ENCODE peak calls at places on chromosomes 11 and 22, in six cellular contexts. U is endodermal cell, R is MM.1S, Z is upper lobe of right lung, A is prostate gland, H is transverse colon. D is an unnamed sample.

GRCh38 chr11:11535611-11536010 is 86.2 kb downstream of the GALNT18 start:
- DNase-seq in R (no peak), Z (no peak), A (no peak), U (peak; percentile 66), H (no peak), D (no peak)

GRCh38 chr22:41969110-41969646 is at the start of gene SEPTIN3:
- DNase-seq in R (no peak), Z (no peak), U (peak; percentile 81), A (no peak), H (no peak), D (no peak)

GRCh38 chr11:72856551-72857342 is 42.5 kb downstream of the ATG16L2 start:
- DNase-seq in A (no peak), U (no peak), Z (no peak), R (no peak), H (no peak), D (no peak)

GRCh38 chr22:16717699-16718558 is 107.3 kb downstream of the XKR3 start:
- DNase-seq in H (no peak), A (no peak), R (no peak), Z (no peak), U (no peak), D (no peak)

GRCh38 chr22:36762687-36763260 is 13.1 kb downstream of the IFT27 start:
- DNase-seq in R (no peak), A (no peak), U (peak; percentile 22), Z (peak; percentile 87), H (peak; percentile 53), D (no peak)

GRCh38 chr11:124415356-124415923 is 9.2 kb downstream of the OR8B4 start:
- DNase-seq in R (peak; percentile 55), H (no peak), Z (no peak), U (no peak), A (no peak), D (peak; percentile 37)

GRCh38 chr22:28582806-28583205 is 96.8 kb downstream of the TTC28 start:
- DNase-seq in A (no peak), Z (no peak), R (no peak), U (no peak), H (no peak), D (no peak)

GRCh38 chr22:20058989-20059770 is 20.9 kb upstream of the DGCR8 start:
- DNase-seq in H (no peak), R (no peak), A (no peak), U (no peak), Z (no peak), D (no peak)

GRCh38 chr22:20436309-20437252 is 1.0 kb downstream of the SCARF2 start:
- DNase-seq in U (peak; percentile 78), R (no peak), H (no peak), Z (peak; percentile 69), A (no peak), D (no peak)

GRCh38 chr22:39739338-39740027 is 154.1 kb downstream of the ENTHD1 start:
- DNase-seq in Z (no peak), R (peak; percentile 39), H (no peak), U (no peak), A (no peak), D (no peak)

GRCh38 chr11:8793114-8793777 is 110.7 kb downstream of the RPL27A start:
- DNase-seq in Z (no peak), R (no peak), U (no peak), H (no peak), A (no peak), D (peak; percentile 30)

GRCh38 chr11:65539401-65540289 is 14.8 kb downstream of the SCYL1 start:
- DNase-seq in A (peak; percentile 80), U (peak; percentile 88), H (peak; percentile 89), Z (no peak), R (peak; percentile 89), D (no peak)

GRCh38 chr22:28906312-28906711 is 22.9 kb downstream of the ZNRF3 start:
- DNase-seq in A (no peak), H (no peak), U (no peak), Z (no peak), R (peak; percentile 16), D (no peak)

GRCh38 chr11:416051-416756 is 1.4 kb upstream of the SIGIRR start:
- DNase-seq in H (peak; percentile 17), Z (no peak), A (no peak), U (no peak), R (no peak), D (no peak)

GRCh38 chr11:2445107-2445947 is 519 bp downstream of the KCNQ1 start:
- DNase-seq in H (no peak), U (no peak), R (peak; percentile 28), A (no peak), Z (peak; percentile 77), D (no peak)

GRCh38 chr11:2446590-2447252 is 1.9 kb downstream of the KCNQ1 start:
- DNase-seq in A (no peak), Z (peak; percentile 76), R (no peak), U (no peak), H (no peak), D (no peak)

GRCh38 chr11:2444301-2445106 is at the start of the genes KCNQ1 and TRPM5:
- DNase-seq in U (peak; percentile 93), R (peak; percentile 87), H (peak; percentile 87), Z (peak; percentile 92), A (peak; percentile 34), D (no peak)

GRCh38 chr11:2447253-2447950 is 2.6 kb downstream of the KCNQ1 start:
- DNase-seq in R (no peak), U (no peak), A (no peak), H (no peak), Z (peak; percentile 68), D (no peak)

GRCh38 chr11:2445948-2446551 is 1.2 kb downstream of the KCNQ1 start:
- DNase-seq in H (peak; percentile 58), Z (peak; percentile 80), U (no peak), A (no peak), R (no peak), D (no peak)
- H3K27me3 ChIP-seq in H (peaks cover 16% of the 10 kb centered on the region), Z (peaks cover 9% of the 10 kb centered on the region), U (peaks cover 88% of the 10 kb centered on the region), A (no peaks in the 10 kb centered on the region), R (peaks cover 5% of the 10 kb centered on the region), D (peaks cover 20% of the 10 kb centered on the region)

GRCh38 chr11:133710681-133711240 is 134.6 kb downstream of the SPATA19 start:
- DNase-seq in Z (no peak), U (no peak), A (no peak), H (no peak), R (no peak), D (no peak)

GRCh38 chr11:133705873-133706272 is 139.4 kb downstream of the SPATA19 start:
- DNase-seq in U (peak; percentile 17), R (no peak), Z (no peak), A (no peak), H (no peak), D (no peak)

GRCh38 chr11:133706925-133707794 is 138.2 kb downstream of the SPATA19 start:
- DNase-seq in U (no peak), H (no peak), R (no peak), Z (no peak), A (no peak), D (no peak)

GRCh38 chr11:133710241-133710640 is 135.1 kb downstream of the SPATA19 start:
- DNase-seq in A (no peak), Z (no peak), U (peak; percentile 27), R (no peak), H (no peak), D (no peak)

GRCh38 chr11:133708547-133709051 is 136.7 kb downstream of the SPATA19 start:
- DNase-seq in Z (no peak), U (peak; percentile 22), H (no peak), A (no peak), R (no peak), D (no peak)
- H3K27me3 ChIP-seq in Z (peaks cover 6% of the 10 kb centered on the region), U (peaks cover 18% of the 10 kb centered on the region), H (no peaks in the 10 kb centered on the region), A (no peaks in the 10 kb centered on the region), R (no peaks in the 10 kb centered on the region), D (no peaks in the 10 kb centered on the region)

DNA sequence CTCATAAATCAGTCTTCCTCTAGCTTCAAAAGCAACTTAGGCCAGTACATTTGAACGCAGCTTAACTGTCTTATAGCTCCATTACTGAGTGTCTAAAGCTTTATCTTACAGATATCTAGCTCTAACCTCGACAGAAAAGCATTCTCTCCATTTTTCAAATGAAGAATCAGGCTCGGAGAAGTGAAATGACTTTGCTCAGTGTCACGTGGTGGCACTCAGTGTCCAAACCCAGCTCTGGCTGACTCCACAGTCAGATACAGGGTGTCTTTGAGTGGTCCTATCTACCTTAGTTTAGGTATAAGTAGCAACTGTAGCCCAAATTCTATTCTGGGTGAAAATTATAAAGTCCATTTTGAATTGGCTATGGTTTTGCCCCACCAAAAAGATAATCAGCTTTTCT is 38.7 kb upstream of the CHST1 start:
- DNase-seq in R (no peak), Z (no peak), U (no peak), H (no peak), A (no peak), D (no peak)
- H3K27me3 ChIP-seq in R (no peaks in the 10 kb centered on the region), Z (no peaks in the 10 kb centered on the region), U (peaks cover 8% of the 10 kb centered on the region), H (peaks cover 19% of the 10 kb centered on the region), A (no peaks in the 10 kb centered on the region), D (peaks cover 44% of the 10 kb centered on the region)

GRCh38 chr11:64503354-64503753 is 87.7 kb upstream of the SLC22A12 start:
- DNase-seq in H (no peak), R (no peak), U (no peak), Z (no peak), A (no peak), D (no peak)
- H3K27me3 ChIP-seq in H (peaks cover 23% of the 10 kb centered on the region), R (peaks cover 93% of the 10 kb centered on the region), U (peaks cover 28% of the 10 kb centered on the region), Z (peaks cover 3% of the 10 kb centered on the region), A (no peaks in the 10 kb centered on the region), D (peaks cover 3% of the 10 kb centered on the region)

GRCh38 chr22:22891139-22891621 is 3.6 kb downstream of the IGLL5 start:
- DNase-seq in A (no peak), R (no peak), Z (no peak), U (no peak), H (no peak), D (no peak)
- H3K27me3 ChIP-seq in A (no peaks in the 10 kb centered on the region), R (no peaks in the 10 kb centered on the region), Z (peaks cover 37% of the 10 kb centered on the region), U (peaks cover 23% of the 10 kb centered on the region), H (peaks cover 15% of the 10 kb centered on the region), D (peaks cover 3% of the 10 kb centered on the region)

GRCh38 chr11:43997022-43997665 is 50.6 kb upstream of the ACCSL start:
- DNase-seq in U (no peak), Z (no peak), R (no peak), A (no peak), H (no peak), D (no peak)
- H3K27me3 ChIP-seq in U (no peaks in the 10 kb centered on the region), Z (no peaks in the 10 kb centered on the region), R (no peaks in the 10 kb centered on the region), A (no peaks in the 10 kb centered on the region), H (no peaks in the 10 kb centered on the region), D (peaks cover 37% of the 10 kb centered on the region)